ENCODE peak calls at places on chromosomes 12 and 14, in ten cellular contexts. One of them, this sample, is unnamed.
A peak's percentile ranks its signal among the peaks of the same experiment; 100 is the strongest.

GRCh38 chr12:113700943-113701342 is 229.3 kb upstream of the LHX5 start:
- DNase-seq in CD4-positive, CD25-positive, alpha-beta regulatory T cell: no peak
- DNase-seq in WERI-Rb-1: no peak
- DNase-seq in CD4-positive, alpha-beta memory T cell: no peak
- DNase-seq in endodermal cell: peak; percentile 91
- DNase-seq in left lung: no peak
- DNase-seq in transverse colon: no peak
- DNase-seq in A549: no peak
- DNase-seq in PC-3: peak; percentile 66
- DNase-seq in cardiac muscle cell: peak; percentile 63
- DNase-seq in this sample: no peak

GRCh38 chr14:60058087-60058486 is 33.6 kb upstream of the PCNX4 start:
- DNase-seq in transverse colon: no peak
- DNase-seq in WERI-Rb-1: no peak
- DNase-seq in CD4-positive, alpha-beta memory T cell: no peak
- DNase-seq in endodermal cell: no peak
- DNase-seq in PC-3: peak; percentile 71
- DNase-seq in left lung: no peak
- DNase-seq in A549: no peak
- DNase-seq in CD4-positive, CD25-positive, alpha-beta regulatory T cell: no peak
- DNase-seq in cardiac muscle cell: no peak
- DNase-seq in this sample: no peak

GRCh38 chr12:110639336-110640178 is 25.6 kb downstream of the TCTN1 start:
- DNase-seq in CD4-positive, alpha-beta memory T cell: no peak
- DNase-seq in transverse colon: no peak
- DNase-seq in endodermal cell: no peak
- DNase-seq in CD4-positive, CD25-positive, alpha-beta regulatory T cell: no peak
- DNase-seq in WERI-Rb-1: no peak
- DNase-seq in cardiac muscle cell: peak; percentile 61
- DNase-seq in left lung: no peak
- DNase-seq in PC-3: peak; percentile 56
- DNase-seq in A549: no peak
- DNase-seq in this sample: no peak

GRCh38 chr14:91482278-91483023 is 27.7 kb downstream of the PPP4R3A start:
- DNase-seq in CD4-positive, CD25-positive, alpha-beta regulatory T cell: no peak
- DNase-seq in cardiac muscle cell: peak; percentile 60
- DNase-seq in WERI-Rb-1: no peak
- DNase-seq in PC-3: peak; percentile 48
- DNase-seq in endodermal cell: no peak
- DNase-seq in A549: no peak
- DNase-seq in left lung: no peak
- DNase-seq in CD4-positive, alpha-beta memory T cell: no peak
- DNase-seq in transverse colon: no peak
- DNase-seq in this sample: no peak

GRCh38 chr14:91244501-91244901 is at the start of gene GPR68:
- DNase-seq in CD4-positive, alpha-beta memory T cell: no peak
- DNase-seq in PC-3: no peak
- DNase-seq in A549: no peak
- DNase-seq in CD4-positive, CD25-positive, alpha-beta regulatory T cell: peak; percentile 29
- DNase-seq in WERI-Rb-1: peak; percentile 62
- DNase-seq in cardiac muscle cell: peak; percentile 82
- DNase-seq in transverse colon: peak; percentile 22
- DNase-seq in left lung: peak; percentile 79
- DNase-seq in endodermal cell: peak; percentile 82
- DNase-seq in this sample: no peak

GRCh38 chr14:50763386-50764007 is 67.5 kb downstream of the NIN start:
- DNase-seq in WERI-Rb-1: no peak
- DNase-seq in transverse colon: no peak
- DNase-seq in left lung: no peak
- DNase-seq in PC-3: peak; percentile 99
- DNase-seq in endodermal cell: no peak
- DNase-seq in CD4-positive, alpha-beta memory T cell: no peak
- DNase-seq in cardiac muscle cell: peak; percentile 24
- DNase-seq in A549: no peak
- DNase-seq in CD4-positive, CD25-positive, alpha-beta regulatory T cell: no peak
- DNase-seq in this sample: no peak

GRCh38 chr12:124564232-124564958 is 3.0 kb downstream of the NCOR2 start:
- DNase-seq in WERI-Rb-1: no peak
- DNase-seq in A549: no peak
- DNase-seq in PC-3: no peak
- DNase-seq in CD4-positive, alpha-beta memory T cell: no peak
- DNase-seq in cardiac muscle cell: no peak
- DNase-seq in CD4-positive, CD25-positive, alpha-beta regulatory T cell: no peak
- DNase-seq in endodermal cell: peak; percentile 87
- DNase-seq in left lung: no peak
- DNase-seq in transverse colon: no peak
- DNase-seq in this sample: no peak

GRCh38 chr14:52988153-52988552 is 37.3 kb upstream of the FERMT2 start:
- DNase-seq in CD4-positive, CD25-positive, alpha-beta regulatory T cell: no peak
- DNase-seq in endodermal cell: no peak
- DNase-seq in PC-3: no peak
- DNase-seq in CD4-positive, alpha-beta memory T cell: no peak
- DNase-seq in transverse colon: no peak
- DNase-seq in A549: no peak
- DNase-seq in cardiac muscle cell: no peak
- DNase-seq in WERI-Rb-1: no peak
- DNase-seq in left lung: no peak
- DNase-seq in this sample: no peak

GRCh38 chr14:89013698-89014569 is 189.5 kb downstream of the TTC8 start:
- DNase-seq in A549: no peak
- DNase-seq in left lung: no peak
- DNase-seq in transverse colon: no peak
- DNase-seq in CD4-positive, CD25-positive, alpha-beta regulatory T cell: no peak
- DNase-seq in cardiac muscle cell: no peak
- DNase-seq in WERI-Rb-1: no peak
- DNase-seq in CD4-positive, alpha-beta memory T cell: no peak
- DNase-seq in PC-3: no peak
- DNase-seq in endodermal cell: no peak
- DNase-seq in this sample: no peak

GRCh38 chr12:57270966-57271470 is 20.0 kb upstream of the STAC3 start:
- DNase-seq in transverse colon: no peak
- DNase-seq in A549: no peak
- DNase-seq in cardiac muscle cell: no peak
- DNase-seq in left lung: no peak
- DNase-seq in PC-3: no peak
- DNase-seq in CD4-positive, alpha-beta memory T cell: no peak
- DNase-seq in endodermal cell: peak; percentile 83
- DNase-seq in CD4-positive, CD25-positive, alpha-beta regulatory T cell: no peak
- DNase-seq in WERI-Rb-1: no peak
- DNase-seq in this sample: no peak

GRCh38 chr12:108430245-108430644 is 84.8 kb upstream of the FICD start:
- DNase-seq in cardiac muscle cell: peak; percentile 34
- DNase-seq in endodermal cell: no peak
- DNase-seq in transverse colon: no peak
- DNase-seq in PC-3: no peak
- DNase-seq in CD4-positive, CD25-positive, alpha-beta regulatory T cell: no peak
- DNase-seq in A549: no peak
- DNase-seq in WERI-Rb-1: no peak
- DNase-seq in CD4-positive, alpha-beta memory T cell: no peak
- DNase-seq in left lung: no peak
- DNase-seq in this sample: no peak

GRCh38 chr12:16330554-16330953 is 16.9 kb upstream of the MGST1 start:
- DNase-seq in endodermal cell: no peak
- DNase-seq in A549: no peak
- DNase-seq in PC-3: no peak
- DNase-seq in CD4-positive, CD25-positive, alpha-beta regulatory T cell: no peak
- DNase-seq in transverse colon: no peak
- DNase-seq in left lung: no peak
- DNase-seq in WERI-Rb-1: no peak
- DNase-seq in CD4-positive, alpha-beta memory T cell: no peak
- DNase-seq in cardiac muscle cell: no peak
- DNase-seq in this sample: no peak

GRCh38 chr14:26163761-26164160 is 434.1 kb downstream of the NOVA1 start:
- DNase-seq in A549: no peak
- DNase-seq in CD4-positive, CD25-positive, alpha-beta regulatory T cell: no peak
- DNase-seq in CD4-positive, alpha-beta memory T cell: no peak
- DNase-seq in PC-3: peak; percentile 43
- DNase-seq in WERI-Rb-1: peak; percentile 61
- DNase-seq in endodermal cell: peak; percentile 58
- DNase-seq in transverse colon: no peak
- DNase-seq in left lung: peak; percentile 14
- DNase-seq in cardiac muscle cell: peak; percentile 66
- DNase-seq in this sample: no peak

GRCh38 chr12:104720346-104721064 is 237.6 kb downstream of the SLC41A2 start:
- DNase-seq in cardiac muscle cell: peak; percentile 26
- DNase-seq in transverse colon: peak; percentile 58
- DNase-seq in CD4-positive, CD25-positive, alpha-beta regulatory T cell: peak; percentile 66
- DNase-seq in left lung: no peak
- DNase-seq in endodermal cell: no peak
- DNase-seq in PC-3: no peak
- DNase-seq in WERI-Rb-1: no peak
- DNase-seq in CD4-positive, alpha-beta memory T cell: peak; percentile 88
- DNase-seq in A549: no peak
- DNase-seq in this sample: peak; percentile 50

GRCh38 chr12:68972570-68972969 is 39.6 kb upstream of the CPM start:
- DNase-seq in PC-3: no peak
- DNase-seq in CD4-positive, alpha-beta memory T cell: no peak
- DNase-seq in cardiac muscle cell: no peak
- DNase-seq in CD4-positive, CD25-positive, alpha-beta regulatory T cell: no peak
- DNase-seq in left lung: no peak
- DNase-seq in A549: no peak
- DNase-seq in endodermal cell: no peak
- DNase-seq in transverse colon: no peak
- DNase-seq in WERI-Rb-1: no peak
- DNase-seq in this sample: no peak

DNA sequence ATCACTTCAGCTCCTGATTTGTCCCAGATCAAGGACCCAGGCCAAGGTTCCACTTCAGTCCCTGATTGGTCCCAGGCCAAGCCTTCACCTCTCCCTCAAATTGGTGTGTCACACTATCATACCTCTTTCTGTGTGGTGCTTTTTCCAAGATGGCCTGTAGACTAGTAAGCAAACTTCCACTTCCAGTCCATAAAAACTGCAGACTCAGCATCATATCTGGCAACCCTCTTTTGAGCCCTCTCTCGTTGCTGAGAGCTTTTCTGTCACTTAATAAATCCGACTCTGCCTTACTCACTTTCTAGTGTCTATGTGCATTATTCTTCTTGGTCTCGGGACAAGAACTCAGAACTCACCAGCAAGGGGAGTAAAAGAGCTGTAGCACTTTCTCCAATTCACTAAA is 1395.1 kb downstream of the LRFN5 start:
- DNase-seq in left lung: no peak
- DNase-seq in CD4-positive, CD25-positive, alpha-beta regulatory T cell: no peak
- DNase-seq in PC-3: no peak
- DNase-seq in cardiac muscle cell: no peak
- DNase-seq in A549: no peak
- DNase-seq in WERI-Rb-1: no peak
- DNase-seq in transverse colon: no peak
- DNase-seq in CD4-positive, alpha-beta memory T cell: no peak
- DNase-seq in endodermal cell: no peak
- DNase-seq in this sample: no peak
- H3K9me3 ChIP-seq in left lung: peaks cover 59% of the 10 kb centered on the region
- H3K9me3 ChIP-seq in CD4-positive, CD25-positive, alpha-beta regulatory T cell: no peaks in the 10 kb centered on the region
- H3K9me3 ChIP-seq in PC-3: peaks cover 40% of the 10 kb centered on the region
- H3K9me3 ChIP-seq in cardiac muscle cell: no peaks in the 10 kb centered on the region
- H3K9me3 ChIP-seq in A549: peaks cover 11% of the 10 kb centered on the region
- H3K9me3 ChIP-seq in WERI-Rb-1: no peaks in the 10 kb centered on the region
- H3K9me3 ChIP-seq in transverse colon: peaks cover 31% of the 10 kb centered on the region
- H3K9me3 ChIP-seq in CD4-positive, alpha-beta memory T cell: no peaks in the 10 kb centered on the region
- H3K9me3 ChIP-seq in endodermal cell: peaks cover 50% of the 10 kb centered on the region
- H3K9me3 ChIP-seq in this sample: no peaks in the 10 kb centered on the region

GRCh38 chr14:85423889-85424288 is 106.1 kb upstream of the FLRT2 start:
- DNase-seq in cardiac muscle cell: no peak
- DNase-seq in transverse colon: no peak
- DNase-seq in CD4-positive, alpha-beta memory T cell: no peak
- DNase-seq in A549: no peak
- DNase-seq in PC-3: no peak
- DNase-seq in endodermal cell: no peak
- DNase-seq in CD4-positive, CD25-positive, alpha-beta regulatory T cell: no peak
- DNase-seq in left lung: no peak
- DNase-seq in WERI-Rb-1: no peak
- DNase-seq in this sample: no peak
- H3K9me3 ChIP-seq in cardiac muscle cell: no peaks in the 10 kb centered on the region
- H3K9me3 ChIP-seq in transverse colon: no peaks in the 10 kb centered on the region
- H3K9me3 ChIP-seq in CD4-positive, alpha-beta memory T cell: no peaks in the 10 kb centered on the region
- H3K9me3 ChIP-seq in A549: no peaks in the 10 kb centered on the region
- H3K9me3 ChIP-seq in PC-3: no peaks in the 10 kb centered on the region
- H3K9me3 ChIP-seq in endodermal cell: no peaks in the 10 kb centered on the region
- H3K9me3 ChIP-seq in CD4-positive, CD25-positive, alpha-beta regulatory T cell: no peaks in the 10 kb centered on the region
- H3K9me3 ChIP-seq in left lung: no peaks in the 10 kb centered on the region
- H3K9me3 ChIP-seq in WERI-Rb-1: no peaks in the 10 kb centered on the region
- H3K9me3 ChIP-seq in this sample: peaks cover 2% of the 10 kb centered on the region

GRCh38 chr12:67638694-67639093 is 9.9 kb upstream of the DYRK2 start:
- DNase-seq in A549: no peak
- DNase-seq in PC-3: no peak
- DNase-seq in transverse colon: no peak
- DNase-seq in CD4-positive, alpha-beta memory T cell: no peak
- DNase-seq in WERI-Rb-1: no peak
- DNase-seq in cardiac muscle cell: no peak
- DNase-seq in endodermal cell: no peak
- DNase-seq in left lung: no peak
- DNase-seq in CD4-positive, CD25-positive, alpha-beta regulatory T cell: no peak
- DNase-seq in this sample: no peak

GRCh38 chr12:67637718-67638117 is 10.8 kb upstream of the DYRK2 start:
- DNase-seq in transverse colon: no peak
- DNase-seq in left lung: no peak
- DNase-seq in endodermal cell: no peak
- DNase-seq in cardiac muscle cell: no peak
- DNase-seq in CD4-positive, alpha-beta memory T cell: no peak
- DNase-seq in PC-3: no peak
- DNase-seq in WERI-Rb-1: no peak
- DNase-seq in CD4-positive, CD25-positive, alpha-beta regulatory T cell: no peak
- DNase-seq in A549: no peak
- DNase-seq in this sample: no peak

GRCh38 chr12:67645571-67645970 is 3.0 kb upstream of the DYRK2 start:
- DNase-seq in A549: no peak
- DNase-seq in cardiac muscle cell: peak; percentile 43
- DNase-seq in PC-3: no peak
- DNase-seq in transverse colon: no peak
- DNase-seq in CD4-positive, CD25-positive, alpha-beta regulatory T cell: no peak
- DNase-seq in left lung: no peak
- DNase-seq in CD4-positive, alpha-beta memory T cell: no peak
- DNase-seq in WERI-Rb-1: no peak
- DNase-seq in endodermal cell: no peak
- DNase-seq in this sample: no peak

GRCh38 chr12:67645126-67645525 is 3.4 kb upstream of the DYRK2 start:
- DNase-seq in cardiac muscle cell: no peak
- DNase-seq in endodermal cell: no peak
- DNase-seq in left lung: no peak
- DNase-seq in WERI-Rb-1: no peak
- DNase-seq in A549: no peak
- DNase-seq in CD4-positive, CD25-positive, alpha-beta regulatory T cell: no peak
- DNase-seq in CD4-positive, alpha-beta memory T cell: no peak
- DNase-seq in transverse colon: no peak
- DNase-seq in PC-3: no peak
- DNase-seq in this sample: no peak

GRCh38 chr12:67640863-67641262 is 7.7 kb upstream of the DYRK2 start:
- DNase-seq in left lung: no peak
- DNase-seq in PC-3: no peak
- DNase-seq in CD4-positive, CD25-positive, alpha-beta regulatory T cell: no peak
- DNase-seq in WERI-Rb-1: no peak
- DNase-seq in CD4-positive, alpha-beta memory T cell: no peak
- DNase-seq in transverse colon: no peak
- DNase-seq in A549: no peak
- DNase-seq in endodermal cell: no peak
- DNase-seq in cardiac muscle cell: no peak
- DNase-seq in this sample: no peak
- H3K9me3 ChIP-seq in left lung: no peaks in the 10 kb centered on the region
- H3K9me3 ChIP-seq in PC-3: no peaks in the 10 kb centered on the region
- H3K9me3 ChIP-seq in CD4-positive, CD25-positive, alpha-beta regulatory T cell: no peaks in the 10 kb centered on the region
- H3K9me3 ChIP-seq in WERI-Rb-1: no peaks in the 10 kb centered on the region
- H3K9me3 ChIP-seq in CD4-positive, alpha-beta memory T cell: no peaks in the 10 kb centered on the region
- H3K9me3 ChIP-seq in transverse colon: no peaks in the 10 kb centered on the region
- H3K9me3 ChIP-seq in A549: no peaks in the 10 kb centered on the region
- H3K9me3 ChIP-seq in endodermal cell: peaks cover 8% of the 10 kb centered on the region
- H3K9me3 ChIP-seq in cardiac muscle cell: no peaks in the 10 kb centered on the region
- H3K9me3 ChIP-seq in this sample: no peaks in the 10 kb centered on the region

GRCh38 chr12:76520348-76520747 is 39.2 kb downstream of the OSBPL8 start:
- DNase-seq in endodermal cell: no peak
- DNase-seq in CD4-positive, CD25-positive, alpha-beta regulatory T cell: no peak
- DNase-seq in WERI-Rb-1: no peak
- DNase-seq in PC-3: no peak
- DNase-seq in cardiac muscle cell: no peak
- DNase-seq in transverse colon: no peak
- DNase-seq in left lung: no peak
- DNase-seq in A549: no peak
- DNase-seq in CD4-positive, alpha-beta memory T cell: no peak
- DNase-seq in this sample: no peak
- H3K9me3 ChIP-seq in endodermal cell: peaks cover 37% of the 10 kb centered on the region
- H3K9me3 ChIP-seq in CD4-positive, CD25-positive, alpha-beta regulatory T cell: no peaks in the 10 kb centered on the region
- H3K9me3 ChIP-seq in WERI-Rb-1: no peaks in the 10 kb centered on the region
- H3K9me3 ChIP-seq in PC-3: no peaks in the 10 kb centered on the region
- H3K9me3 ChIP-seq in cardiac muscle cell: no peaks in the 10 kb centered on the region
- H3K9me3 ChIP-seq in transverse colon: no peaks in the 10 kb centered on the region
- H3K9me3 ChIP-seq in left lung: peaks cover 1% of the 10 kb centered on the region
- H3K9me3 ChIP-seq in A549: peaks cover 4% of the 10 kb centered on the region
- H3K9me3 ChIP-seq in CD4-positive, alpha-beta memory T cell: no peaks in the 10 kb centered on the region
- H3K9me3 ChIP-seq in this sample: no peaks in the 10 kb centered on the region

This sample was measured in T-helper 17 cell.